ENCODE peak calls at places on chromosome 22, in five cellular contexts. V is tibial nerve, Y is osteoblast, N is right cardiac atrium, M is IMR-90. S is an unnamed sample.
A peak's percentile ranks its signal among the peaks of the same experiment; 100 is the strongest.

GRCh38 chr22:29480512-29481264 is 670 bp downstream of the NEFH start:
- DNase-seq in N (peak; percentile 64), V (no peak), M (peak; percentile 56), Y (peak; percentile 92), S (no peak)

GRCh38 chr22:29370556-29370955 is 17.8 kb downstream of the AP1B1 start:
- DNase-seq in N (no peak), M (no peak), Y (no peak), V (no peak), S (no peak)

GRCh38 chr22:49748514-49748913 is 79.2 kb downstream of the BRD1 start:
- DNase-seq in V (no peak), Y (no peak), N (peak; percentile 31), M (no peak), S (no peak)

GRCh38 chr22:17268501-17269223 is 49.4 kb upstream of the ADA2 start:
- DNase-seq in Y (peak; percentile 73), N (no peak), M (no peak), V (no peak), S (no peak)

GRCh38 chr22:48955351-48956311 is 872.0 kb downstream of the BRD1 start:
- DNase-seq in N (no peak), V (no peak), M (no peak), Y (peak; percentile 85), S (no peak)

GRCh38 chr22:17707526-17707925 is 66.7 kb downstream of the BID start:
- DNase-seq in Y (peak; percentile 22), V (no peak), M (no peak), N (no peak), S (no peak)

GRCh38 chr22:50695421-50696250 is 23.0 kb downstream of the SHANK3 start:
- DNase-seq in V (no peak), N (peak; percentile 27), Y (peak; percentile 82), M (no peak), S (no peak)

GRCh38 chr22:19955241-19956128 is 13.9 kb upstream of the TXNRD2 start:
- DNase-seq in Y (peak; percentile 71), N (peak; percentile 45), V (no peak), M (no peak), S (no peak)

GRCh38 chr22:49305215-49305965 is 522.3 kb downstream of the BRD1 start:
- DNase-seq in V (no peak), Y (no peak), M (no peak), N (peak; percentile 86), S (peak; percentile 43)

GRCh38 chr22:38284042-38284402 is 11.2 kb upstream of the TMEM184B start:
- DNase-seq in Y (peak; percentile 88), M (peak; percentile 96), V (no peak), N (no peak), S (no peak)

GRCh38 chr22:22848364-22848866 is 39.2 kb upstream of the IGLL5 start:
- DNase-seq in M (peak; percentile 31), V (peak; percentile 35), Y (peak; percentile 78), N (peak; percentile 77), S (peak; percentile 42)

GRCh38 chr22:22057617-22058378 is 75.2 kb upstream of the TOP3B start:
- DNase-seq in V (no peak), N (no peak), Y (no peak), M (no peak), S (no peak)

DNA sequence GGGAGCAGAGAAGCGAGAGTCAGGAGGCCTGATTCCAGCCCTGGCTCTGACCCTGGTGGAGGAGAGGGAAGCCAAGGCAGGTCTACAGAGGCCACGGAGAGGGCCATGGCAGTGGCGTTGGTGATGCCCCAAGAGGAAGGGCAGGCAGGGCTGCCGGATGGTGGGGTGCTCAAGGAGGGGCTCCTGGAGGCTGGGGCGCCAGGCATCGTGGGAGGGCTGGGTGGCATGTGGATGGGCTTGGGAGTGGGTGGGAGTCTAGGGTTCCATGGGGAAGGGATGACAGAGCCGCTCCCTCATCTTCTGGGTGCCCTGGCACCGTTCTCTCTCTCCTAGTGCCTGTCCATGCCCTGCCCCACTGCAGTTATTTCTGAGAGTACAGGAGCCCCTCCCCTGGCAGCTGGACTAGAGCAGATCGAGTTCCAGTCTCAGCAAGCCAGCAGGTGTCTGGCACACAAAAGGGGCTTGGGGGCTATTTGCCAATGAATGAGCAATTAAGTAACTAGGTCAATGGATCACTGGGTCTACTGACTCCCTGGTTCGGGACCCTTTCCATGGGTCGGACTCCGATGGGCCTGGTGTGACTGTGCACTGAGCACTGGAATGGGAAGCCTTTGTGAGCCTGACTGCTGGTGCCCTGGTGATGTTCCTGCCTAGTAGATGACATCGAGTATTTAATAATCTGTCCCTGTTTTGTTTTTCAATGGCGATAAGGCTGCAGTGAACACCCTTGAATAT is 570.0 kb downstream of the TBC1D22A start:
- DNase-seq in V (no peak), M (no peak), N (no peak), Y (no peak), S (no peak)
- H3K9me3 ChIP-seq in V (no peaks in the 10 kb centered on the region), M (peaks cover 7% of the 10 kb centered on the region), N (no peaks in the 10 kb centered on the region), Y (no peaks in the 10 kb centered on the region), S (no peaks in the 10 kb centered on the region)

GRCh38 chr22:47388778-47389177 is 626.3 kb downstream of the TBC1D22A start:
- DNase-seq in N (no peak), Y (peak; percentile 80), V (no peak), M (no peak), S (no peak)
- H3K9me3 ChIP-seq in N (no peaks in the 10 kb centered on the region), Y (no peaks in the 10 kb centered on the region), V (no peaks in the 10 kb centered on the region), M (peaks cover 22% of the 10 kb centered on the region), S (no peaks in the 10 kb centered on the region)

GRCh38 chr22:39617342-39617741 is 46.8 kb downstream of the CACNA1I start:
- DNase-seq in M (no peak), Y (peak; percentile 17), V (no peak), N (no peak), S (no peak)

GRCh38 chr22:39616051-39616450 is 45.5 kb downstream of the CACNA1I start:
- DNase-seq in M (no peak), N (no peak), Y (peak; percentile 74), V (no peak), S (no peak)

GRCh38 chr22:39618996-39619530 is 48.5 kb downstream of the CACNA1I start:
- DNase-seq in M (no peak), N (no peak), V (no peak), Y (peak; percentile 32), S (no peak)

GRCh38 chr22:39616781-39617180 is 46.2 kb downstream of the CACNA1I start:
- DNase-seq in M (no peak), Y (peak; percentile 65), V (no peak), N (no peak), S (no peak)

GRCh38 chr22:39617761-39618757 is 47.5 kb downstream of the CACNA1I start:
- DNase-seq in Y (peak; percentile 52), M (no peak), N (no peak), V (no peak), S (no peak)
- H3K9me3 ChIP-seq in Y (no peaks in the 10 kb centered on the region), M (peaks cover 3% of the 10 kb centered on the region), N (no peaks in the 10 kb centered on the region), V (no peaks in the 10 kb centered on the region), S (no peaks in the 10 kb centered on the region)

DNA sequence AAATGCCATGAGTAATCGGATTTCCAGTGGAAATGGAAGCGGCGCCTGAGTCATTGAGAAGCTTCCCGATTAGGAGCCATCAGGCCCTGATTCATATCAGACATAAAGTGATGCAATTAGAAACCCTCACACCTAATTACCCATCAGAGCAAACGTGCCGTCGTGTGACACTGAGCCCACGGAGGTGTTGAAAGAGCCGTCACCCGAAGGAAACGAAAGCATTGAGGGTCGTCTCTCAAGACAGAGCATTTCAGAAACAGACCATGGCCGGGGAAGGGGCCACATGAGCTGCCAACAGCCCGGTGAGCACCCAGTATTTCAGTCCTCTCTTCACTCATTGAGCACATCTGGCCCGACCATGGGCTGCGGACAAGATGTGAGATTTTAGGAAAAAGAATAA is 829.3 kb downstream of the TBC1D22A start:
- DNase-seq in V (no peak), Y (no peak), M (no peak), N (no peak), S (no peak)
- H3K9me3 ChIP-seq in V (no peaks in the 10 kb centered on the region), Y (peaks cover 2% of the 10 kb centered on the region), M (peaks cover 59% of the 10 kb centered on the region), N (no peaks in the 10 kb centered on the region), S (no peaks in the 10 kb centered on the region)

DNA sequence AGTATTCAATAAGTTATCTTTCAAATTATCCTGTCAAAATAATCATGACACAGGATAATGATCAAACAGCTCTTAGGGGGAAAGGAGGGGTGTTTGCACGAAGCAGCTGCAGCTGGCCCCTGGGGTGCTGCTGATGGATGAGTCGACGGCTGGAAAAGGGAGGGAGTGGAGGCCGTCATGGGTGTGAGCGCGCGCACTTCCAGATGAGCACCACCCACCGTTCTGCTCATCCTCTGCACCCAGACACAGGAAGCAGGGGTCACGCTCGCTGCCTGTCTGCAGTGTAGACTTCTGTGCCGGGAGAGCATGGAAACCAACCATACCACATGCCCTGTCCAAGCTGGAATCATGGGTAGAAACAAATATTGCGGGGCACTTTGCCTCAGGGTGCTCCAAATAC is 802.2 kb downstream of the TBC1D22A start:
- DNase-seq in V (no peak), Y (no peak), N (no peak), M (no peak), S (no peak)
- H3K9me3 ChIP-seq in V (no peaks in the 10 kb centered on the region), Y (peaks cover 2% of the 10 kb centered on the region), N (no peaks in the 10 kb centered on the region), M (peaks cover 42% of the 10 kb centered on the region), S (no peaks in the 10 kb centered on the region)

S was measured in T-helper 17 cell.